ENCODE peak calls at places on chromosome 14, in five cellular contexts. One of them, this sample, is unnamed.

GRCh38 chr14:85934123-85934885 is 404.4 kb downstream of the FLRT2 start:
- DNase-seq in body of pancreas: peak
- DNase-seq in astrocyte of the spinal cord: peak
- DNase-seq in SK-N-SH: peak
- DNase-seq in pancreas: no peak
- DNase-seq in this sample: no peak

GRCh38 chr14:45526715-45527549 is 273.9 kb upstream of the MIS18BP1 start:
- DNase-seq in body of pancreas: peak
- DNase-seq in astrocyte of the spinal cord: no peak
- DNase-seq in SK-N-SH: peak
- DNase-seq in pancreas: peak
- DNase-seq in this sample: no peak

GRCh38 chr14:33859306-33859705 is 91.6 kb downstream of the EGLN3 start:
- DNase-seq in body of pancreas: no peak
- DNase-seq in astrocyte of the spinal cord: no peak
- DNase-seq in SK-N-SH: no peak
- DNase-seq in pancreas: no peak
- DNase-seq in this sample: no peak

GRCh38 chr14:45198551-45198950 is 54.5 kb downstream of the MIS18BP1 start:
- DNase-seq in body of pancreas: no peak
- DNase-seq in astrocyte of the spinal cord: peak
- DNase-seq in SK-N-SH: no peak
- DNase-seq in pancreas: no peak
- DNase-seq in this sample: no peak

GRCh38 chr14:65748796-65749195 is 336.3 kb downstream of the FUT8 start:
- DNase-seq in body of pancreas: no peak
- DNase-seq in astrocyte of the spinal cord: no peak
- DNase-seq in SK-N-SH: no peak
- DNase-seq in pancreas: no peak
- DNase-seq in this sample: no peak

GRCh38 chr14:60637490-60638452 is 11.5 kb downstream of the SIX1 start:
- DNase-seq in body of pancreas: no peak
- DNase-seq in astrocyte of the spinal cord: peak
- DNase-seq in SK-N-SH: peak
- DNase-seq in pancreas: no peak
- DNase-seq in this sample: no peak

GRCh38 chr14:80055912-80056801 is 155.1 kb downstream of the DIO2 start:
- DNase-seq in body of pancreas: peak
- DNase-seq in astrocyte of the spinal cord: peak
- DNase-seq in SK-N-SH: peak
- DNase-seq in pancreas: peak
- DNase-seq in this sample: no peak

GRCh38 chr14:65255583-65256443 is 153.5 kb upstream of the MAX start:
- DNase-seq in body of pancreas: peak
- DNase-seq in astrocyte of the spinal cord: no peak
- DNase-seq in SK-N-SH: peak
- DNase-seq in pancreas: peak
- DNase-seq in this sample: no peak

GRCh38 chr14:104393898-104394605 is 185.5 kb upstream of the C14orf180 start:
- DNase-seq in body of pancreas: peak
- DNase-seq in astrocyte of the spinal cord: no peak
- DNase-seq in SK-N-SH: peak
- DNase-seq in pancreas: peak
- DNase-seq in this sample: peak

GRCh38 chr14:68789798-68790655 is 2.8 kb downstream of the ZFP36L1 start:
- DNase-seq in body of pancreas: peak
- DNase-seq in astrocyte of the spinal cord: peak
- DNase-seq in SK-N-SH: no peak
- DNase-seq in pancreas: peak
- DNase-seq in this sample: peak

GRCh38 chr14:22084393-22085281 is 411.0 kb upstream of the OR4E1 start:
- DNase-seq in body of pancreas: peak
- DNase-seq in astrocyte of the spinal cord: peak
- DNase-seq in SK-N-SH: peak
- DNase-seq in pancreas: no peak
- DNase-seq in this sample: no peak

GRCh38 chr14:105340821-105341408 is 26.4 kb downstream of the PACS2 start:
- DNase-seq in body of pancreas: no peak
- DNase-seq in astrocyte of the spinal cord: peak
- DNase-seq in SK-N-SH: no peak
- DNase-seq in pancreas: no peak
- DNase-seq in this sample: no peak

GRCh38 chr14:76774471-76775158 is 13.3 kb downstream of the VASH1 start:
- DNase-seq in body of pancreas: no peak
- DNase-seq in astrocyte of the spinal cord: no peak
- DNase-seq in SK-N-SH: no peak
- DNase-seq in pancreas: no peak
- DNase-seq in this sample: peak

GRCh38 chr14:90005441-90005840 is 49.7 kb downstream of the TDP1 start:
- DNase-seq in body of pancreas: no peak
- DNase-seq in astrocyte of the spinal cord: no peak
- DNase-seq in SK-N-SH: no peak
- DNase-seq in pancreas: no peak
- DNase-seq in this sample: no peak

GRCh38 chr14:31219169-31219568 is 11.6 kb upstream of the HECTD1 start:
- DNase-seq in body of pancreas: no peak
- DNase-seq in astrocyte of the spinal cord: no peak
- DNase-seq in SK-N-SH: no peak
- DNase-seq in pancreas: no peak
- DNase-seq in this sample: no peak

GRCh38 chr14:45698462-45699134 is 445.6 kb upstream of the MIS18BP1 start:
- DNase-seq in body of pancreas: peak
- DNase-seq in astrocyte of the spinal cord: no peak
- DNase-seq in SK-N-SH: no peak
- DNase-seq in pancreas: peak
- DNase-seq in this sample: no peak

GRCh38 chr14:22383515-22384166 is 205.4 kb downstream of the DAD1 start:
- DNase-seq in body of pancreas: no peak
- DNase-seq in astrocyte of the spinal cord: no peak
- DNase-seq in SK-N-SH: no peak
- DNase-seq in pancreas: no peak
- DNase-seq in this sample: no peak

GRCh38 chr14:49623387-49623786 is 2.8 kb downstream of the MGAT2 start:
- DNase-seq in body of pancreas: no peak
- DNase-seq in astrocyte of the spinal cord: no peak
- DNase-seq in SK-N-SH: no peak
- DNase-seq in pancreas: no peak
- DNase-seq in this sample: no peak
- H3K4me3 ChIP-seq in body of pancreas: peak
- H3K4me3 ChIP-seq in astrocyte of the spinal cord: no peak
- H3K4me3 ChIP-seq in SK-N-SH: no peak
- H3K4me3 ChIP-seq in pancreas: peak
- H3K4me3 ChIP-seq in this sample: no peak

DNA sequence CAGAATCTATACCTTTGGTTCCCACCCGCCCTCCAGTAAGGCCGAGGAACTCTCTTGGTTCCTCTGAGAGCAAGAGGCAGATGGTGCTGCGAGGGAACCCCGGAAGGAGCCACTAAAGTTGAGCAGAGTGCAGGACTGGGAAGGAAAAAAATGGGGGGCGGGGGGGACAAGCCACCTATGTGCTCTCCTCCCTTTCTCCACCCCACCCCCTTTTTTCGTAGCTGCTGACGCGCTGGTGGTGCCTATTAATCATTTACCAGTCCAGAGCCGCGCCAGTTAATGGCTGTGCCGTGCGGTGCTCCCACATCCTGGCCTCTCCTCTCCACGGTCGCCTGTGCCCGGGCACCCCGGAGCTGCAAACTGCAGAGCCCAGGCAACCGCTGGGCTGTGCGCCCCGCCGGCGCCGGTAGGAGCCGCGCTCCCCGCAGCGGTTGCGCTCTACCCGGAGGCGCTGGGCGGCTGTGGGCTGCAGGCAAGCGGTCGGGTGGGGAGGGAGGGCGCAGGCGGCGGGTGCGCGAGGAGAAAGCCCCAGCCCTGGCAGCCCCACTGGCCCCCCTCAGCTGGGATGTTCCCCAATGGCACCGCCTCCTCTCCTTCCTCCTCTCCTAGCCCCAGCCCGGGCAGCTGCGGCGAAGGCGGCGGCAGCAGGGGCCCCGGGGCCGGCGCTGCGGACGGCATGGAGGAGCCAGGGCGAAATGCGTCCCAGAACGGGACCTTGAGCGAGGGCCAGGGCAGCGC is 1.3 kb downstream of the SSTR1 start:
- DNase-seq in body of pancreas: peak
- DNase-seq in astrocyte of the spinal cord: peak
- DNase-seq in SK-N-SH: no peak
- DNase-seq in pancreas: peak
- DNase-seq in this sample: no peak
- TF ChIP-seq CTCF in body of pancreas: peak
- TF ChIP-seq CTCF in astrocyte of the spinal cord: peak
- TF ChIP-seq CTCF in SK-N-SH: no peak
- TF ChIP-seq CTCF in pancreas: peak
- TF ChIP-seq CTCF in this sample: no peak

GRCh38 chr14:99566009-99566389 is 38.0 kb downstream of the CCDC85C start:
- DNase-seq in body of pancreas: no peak
- DNase-seq in astrocyte of the spinal cord: no peak
- DNase-seq in SK-N-SH: no peak
- DNase-seq in pancreas: no peak
- DNase-seq in this sample: no peak

GRCh38 chr14:99565383-99565782 is 38.6 kb downstream of the CCDC85C start:
- DNase-seq in body of pancreas: no peak
- DNase-seq in astrocyte of the spinal cord: no peak
- DNase-seq in SK-N-SH: no peak
- DNase-seq in pancreas: no peak
- DNase-seq in this sample: no peak

GRCh38 chr14:99568567-99569560 is 35.1 kb downstream of the CCDC85C start:
- DNase-seq in body of pancreas: peak
- DNase-seq in astrocyte of the spinal cord: peak
- DNase-seq in SK-N-SH: no peak
- DNase-seq in pancreas: no peak
- DNase-seq in this sample: no peak

GRCh38 chr14:99564903-99565259 is 39.1 kb downstream of the CCDC85C start:
- DNase-seq in body of pancreas: no peak
- DNase-seq in astrocyte of the spinal cord: no peak
- DNase-seq in SK-N-SH: peak
- DNase-seq in pancreas: no peak
- DNase-seq in this sample: no peak

GRCh38 chr14:99566390-99567354 is 37.3 kb downstream of the CCDC85C start:
- DNase-seq in body of pancreas: no peak
- DNase-seq in astrocyte of the spinal cord: no peak
- DNase-seq in SK-N-SH: no peak
- DNase-seq in pancreas: no peak
- DNase-seq in this sample: no peak
- H3K4me3 ChIP-seq in body of pancreas: no peak
- H3K4me3 ChIP-seq in astrocyte of the spinal cord: no peak
- H3K4me3 ChIP-seq in SK-N-SH: no peak
- H3K4me3 ChIP-seq in pancreas: no peak
- H3K4me3 ChIP-seq in this sample: no peak

DNA sequence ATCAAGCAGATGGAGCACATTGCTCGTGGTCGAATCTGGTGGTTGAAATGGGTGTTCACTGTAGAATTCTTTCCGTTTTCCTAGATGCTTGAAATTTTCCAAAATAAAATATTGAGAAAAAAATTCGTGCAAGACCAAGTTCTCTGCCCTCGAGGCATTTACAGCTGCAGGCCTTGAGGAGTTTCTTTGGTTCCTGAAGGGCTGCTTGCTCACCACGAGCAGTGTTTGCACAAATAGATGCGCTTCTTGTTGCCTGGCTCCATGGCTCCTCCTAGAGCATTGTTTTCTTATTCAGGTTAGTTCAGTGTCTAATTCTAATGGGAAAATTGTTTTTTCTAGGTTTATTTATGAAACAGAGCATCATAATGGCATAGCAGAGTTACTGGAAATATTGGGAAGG is 74.5 kb upstream of the DYNC1H1 start:
- DNase-seq in body of pancreas: peak
- DNase-seq in astrocyte of the spinal cord: no peak
- DNase-seq in SK-N-SH: no peak
- DNase-seq in pancreas: no peak
- DNase-seq in this sample: no peak
- TF ChIP-seq CTCF in body of pancreas: peak
- TF ChIP-seq CTCF in astrocyte of the spinal cord: no peak
- TF ChIP-seq CTCF in SK-N-SH: peak
- TF ChIP-seq CTCF in pancreas: no peak
- TF ChIP-seq CTCF in this sample: no peak

GRCh38 chr14:74251546-74252030 is 12.3 kb downstream of the VSX2 start:
- DNase-seq in body of pancreas: peak
- DNase-seq in astrocyte of the spinal cord: peak
- DNase-seq in SK-N-SH: peak
- DNase-seq in pancreas: peak
- DNase-seq in this sample: no peak
- H3K4me3 ChIP-seq in body of pancreas: peak
- H3K4me3 ChIP-seq in astrocyte of the spinal cord: no peak
- H3K4me3 ChIP-seq in SK-N-SH: peak
- H3K4me3 ChIP-seq in pancreas: peak
- H3K4me3 ChIP-seq in this sample: peak

GRCh38 chr14:95895720-95896119 is 19.1 kb downstream of the TUNAR start:
- DNase-seq in body of pancreas: peak
- DNase-seq in astrocyte of the spinal cord: no peak
- DNase-seq in SK-N-SH: peak
- DNase-seq in pancreas: peak
- DNase-seq in this sample: no peak
- TF ChIP-seq CTCF in body of pancreas: peak
- TF ChIP-seq CTCF in astrocyte of the spinal cord: no peak
- TF ChIP-seq CTCF in SK-N-SH: peak
- TF ChIP-seq CTCF in pancreas: peak
- TF ChIP-seq CTCF in this sample: no peak

DNA sequence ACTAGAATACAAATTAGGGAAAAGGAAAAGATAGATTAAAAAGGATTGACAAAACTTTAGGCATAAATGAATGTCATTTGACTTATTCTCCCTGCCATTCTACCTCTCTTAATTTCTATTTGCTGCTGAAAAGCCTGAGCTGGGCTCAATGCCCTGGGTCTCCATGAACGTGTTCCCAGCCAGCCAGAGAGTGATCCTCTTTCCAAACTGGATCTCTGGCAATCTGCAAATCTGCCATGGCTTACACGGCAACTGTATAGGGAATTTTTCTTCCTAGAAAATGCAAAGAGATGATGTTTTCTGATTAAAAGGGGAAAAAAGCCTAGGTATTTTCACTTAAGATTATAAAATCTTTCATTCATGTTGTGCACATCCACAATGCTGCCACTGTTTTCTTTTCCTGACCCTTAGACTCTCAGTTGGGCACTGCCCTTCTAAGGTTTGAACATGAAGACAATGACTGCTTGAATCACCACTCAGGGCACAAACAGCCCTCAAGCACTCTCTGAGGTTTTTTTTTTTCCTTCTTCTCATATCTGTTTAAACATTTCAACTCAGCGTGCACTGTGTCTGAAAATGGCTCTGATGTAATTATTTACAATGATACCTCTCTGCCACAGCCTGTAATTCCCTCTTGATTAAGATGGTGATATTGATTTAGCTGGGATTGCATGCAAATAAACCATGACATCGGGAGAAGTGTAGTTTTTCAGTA is 60.3 kb downstream of the DACT1 start:
- DNase-seq in body of pancreas: no peak
- DNase-seq in astrocyte of the spinal cord: no peak
- DNase-seq in SK-N-SH: no peak
- DNase-seq in pancreas: no peak
- DNase-seq in this sample: no peak
- H3K4me3 ChIP-seq in body of pancreas: no peak
- H3K4me3 ChIP-seq in astrocyte of the spinal cord: no peak
- H3K4me3 ChIP-seq in SK-N-SH: no peak
- H3K4me3 ChIP-seq in pancreas: no peak
- H3K4me3 ChIP-seq in this sample: no peak

GRCh38 chr14:100889641-100890040 is 13.9 kb downstream of the RTL1 start:
- DNase-seq in body of pancreas: no peak
- DNase-seq in astrocyte of the spinal cord: no peak
- DNase-seq in SK-N-SH: no peak
- DNase-seq in pancreas: no peak
- DNase-seq in this sample: peak
- TF ChIP-seq CTCF in body of pancreas: no peak
- TF ChIP-seq CTCF in astrocyte of the spinal cord: no peak
- TF ChIP-seq CTCF in SK-N-SH: no peak
- TF ChIP-seq CTCF in pancreas: no peak
- TF ChIP-seq CTCF in this sample: no peak